ENCODE peak calls at places on chromosomes 16 and 17, in six cellular contexts. P is naive thymus-derived CD4-positive, alpha-beta T cell; G is SJSA1; V is body of pancreas; W is heart left ventricle; R is A673. M is an unnamed sample.

GRCh38 chr16:1002399-1003161 is 21.0 kb downstream of the SOX8 start:
- DNase-seq in P (no peak), G (peak; percentile 97), V (peak; percentile 25), W (no peak), R (peak; percentile 75), M (no peak)

GRCh38 chr17:40025991-40026815 is 11.0 kb downstream of the CSF3 start:
- DNase-seq in P (peak; percentile 57), G (no peak), V (no peak), W (no peak), R (no peak), M (no peak)

GRCh38 chr16:1163567-1164055 is 10.7 kb downstream of the CACNA1H start:
- DNase-seq in P (no peak), G (peak; percentile 37), V (no peak), W (no peak), R (no peak), M (peak; percentile 72)

GRCh38 chr17:74745548-74746177 is 2.8 kb upstream of the NHERF1 start:
- DNase-seq in P (no peak), G (no peak), V (no peak), W (no peak), R (no peak), M (peak; percentile 35)

GRCh38 chr17:68143425-68143824 is 104.4 kb upstream of the AMZ2 start:
- DNase-seq in P (no peak), G (no peak), V (no peak), W (no peak), R (no peak), M (no peak)

GRCh38 chr17:35913611-35914010 is 17.0 kb downstream of the RDM1 start:
- DNase-seq in P (no peak), G (no peak), V (no peak), W (no peak), R (no peak), M (no peak)

GRCh38 chr17:79987890-79988162 is 47.8 kb downstream of the TBC1D16 start:
- DNase-seq in P (no peak), G (no peak), V (no peak), W (no peak), R (no peak), M (no peak)

GRCh38 chr17:27403480-27404005 is 52.7 kb upstream of the KSR1 start:
- DNase-seq in P (no peak), G (no peak), V (no peak), W (no peak), R (no peak), M (no peak)

GRCh38 chr16:46857261-46857962 is 26.4 kb upstream of the C16orf87 start:
- DNase-seq in P (no peak), G (peak; percentile 14), V (peak; percentile 67), W (no peak), R (peak; percentile 75), M (peak; percentile 40)

GRCh38 chr16:88737298-88738166 is 31.2 kb downstream of the CTU2 start:
- DNase-seq in P (peak; percentile 74), G (peak; percentile 55), V (peak; percentile 86), W (peak; percentile 54), R (peak; percentile 77), M (peak; percentile 98)

GRCh38 chr17:29846298-29846697 is 83.7 kb downstream of the SSH2 start:
- DNase-seq in P (no peak), G (no peak), V (no peak), W (no peak), R (no peak), M (no peak)

GRCh38 chr17:56009795-56010715 is 143.2 kb upstream of the ANKFN1 start:
- DNase-seq in P (no peak), G (no peak), V (no peak), W (no peak), R (no peak), M (no peak)

GRCh38 chr16:71459510-71459909 is 2.5 kb downstream of the ZNF23 start:
- DNase-seq in P (no peak), G (no peak), V (no peak), W (no peak), R (no peak), M (no peak)

GRCh38 chr17:10177921-10178788 is 20.3 kb downstream of the GAS7 start:
- DNase-seq in P (no peak), G (peak; percentile 45), V (no peak), W (no peak), R (peak; percentile 48), M (peak; percentile 77)

GRCh38 chr17:66605561-66605960 is 229.4 kb upstream of the CACNG5 start:
- DNase-seq in P (no peak), G (no peak), V (no peak), W (no peak), R (no peak), M (no peak)

GRCh38 chr17:45428050-45428953 is 4.4 kb downstream of the ARHGAP27 start:
- DNase-seq in P (peak; percentile 77), G (peak; percentile 74), V (peak; percentile 72), W (peak; percentile 65), R (peak; percentile 80), M (peak; percentile 95)

GRCh38 chr16:28188085-28188916 is 23.5 kb downstream of the XPO6 start:
- DNase-seq in P (no peak), G (no peak), V (no peak), W (no peak), R (peak; percentile 87), M (no peak)

GRCh38 chr17:64005734-64006167 is 7.6 kb downstream of the PRR29 start:
- DNase-seq in P (no peak), G (no peak), V (peak; percentile 48), W (no peak), R (no peak), M (peak; percentile 56)

GRCh38 chr16:50389900-50390896 is 21.4 kb upstream of the BRD7 start:
- DNase-seq in P (no peak), G (no peak), V (no peak), W (no peak), R (no peak), M (no peak)

GRCh38 chr16:2848933-2849332 is 9.0 kb downstream of the PRSS22 start:
- DNase-seq in P (no peak), G (no peak), V (no peak), W (no peak), R (no peak), M (no peak)
- H3K4me3 ChIP-seq in P (no peak overlapping the region), G (no peak overlapping the region), V (no peak overlapping the region), W (no peak overlapping the region), R (no peak overlapping the region), M (no peak overlapping the region)

DNA sequence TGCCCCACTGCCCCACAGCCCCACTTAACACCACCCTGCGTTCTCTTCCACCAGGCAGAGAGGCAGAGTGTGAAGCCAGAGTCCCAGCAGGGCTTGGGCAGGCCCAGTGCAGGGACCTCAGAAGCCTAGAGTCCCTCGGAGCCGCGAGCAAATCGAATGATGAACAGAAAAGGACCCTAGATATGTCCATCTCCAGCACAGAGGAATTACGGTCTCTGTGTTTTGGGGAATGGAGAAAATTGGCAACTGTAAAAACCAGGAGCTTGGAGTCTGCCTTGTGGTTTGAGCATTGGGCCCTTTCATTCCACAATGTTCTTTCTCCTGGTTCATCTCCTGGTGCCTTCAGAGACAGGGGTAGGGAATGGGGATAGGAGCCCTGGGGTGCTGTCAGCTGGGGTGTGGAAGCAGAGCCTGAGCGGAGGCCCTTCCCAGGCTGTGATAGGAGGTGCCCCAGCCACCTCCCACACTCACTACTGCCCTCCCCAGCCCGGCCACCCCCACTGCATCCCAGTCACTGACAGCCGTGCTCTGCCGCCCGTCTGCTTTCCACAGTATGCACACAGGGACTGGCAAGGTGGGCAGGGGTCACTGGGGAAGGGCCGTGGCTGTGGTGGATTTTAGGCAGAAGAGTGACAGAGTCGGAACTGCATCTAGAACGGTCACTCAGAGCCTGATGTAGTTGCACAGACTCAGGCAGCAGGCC is 26.7 kb downstream of the TBX4 start:
- DNase-seq in P (no peak), G (no peak), V (no peak), W (no peak), R (no peak), M (peak; percentile 61)
- H3K27me3 ChIP-seq in P (no peaks in the 10 kb centered on the region), G (no peaks in the 10 kb centered on the region), V (no peaks in the 10 kb centered on the region), W (peaks cover 16% of the 10 kb centered on the region), R (no peaks in the 10 kb centered on the region), M (no peaks in the 10 kb centered on the region)

GRCh38 chr16:67200491-67200890 is 1.6 kb downstream of the ELMO3 start:
- DNase-seq in P (no peak), G (no peak), V (no peak), W (no peak), R (no peak), M (peak; percentile 54)

GRCh38 chr16:67198238-67198734 is 645 bp upstream of the ELMO3 start:
- DNase-seq in P (no peak), G (peak; percentile 30), V (peak; percentile 53), W (no peak), R (peak; percentile 76), M (peak; percentile 91)

GRCh38 chr16:67199011-67199807 is at the start of gene ELMO3:
- DNase-seq in P (no peak), G (no peak), V (peak; percentile 81), W (no peak), R (no peak), M (peak; percentile 98)

GRCh38 chr16:67201411-67202345 is 2.7 kb downstream of the ELMO3 start:
- DNase-seq in P (no peak), G (no peak), V (no peak), W (no peak), R (no peak), M (peak; percentile 50)

GRCh38 chr16:67199808-67200198 is 872 bp downstream of the ELMO3 start:
- DNase-seq in P (no peak), G (no peak), V (no peak), W (no peak), R (no peak), M (peak; percentile 97)
- H3K36me3 ChIP-seq in P (peaks cover 17% of the 10 kb centered on the region), G (peaks cover 89% of the 10 kb centered on the region), V (peaks cover 28% of the 10 kb centered on the region), W (peaks cover 16% of the 10 kb centered on the region), R (peaks cover 55% of the 10 kb centered on the region), M (peaks cover 24% of the 10 kb centered on the region)

GRCh38 chr17:73594598-73594997 is 49.6 kb downstream of the SDK2 start:
- DNase-seq in P (no peak), G (no peak), V (no peak), W (no peak), R (no peak), M (no peak)
- H3K4me3 ChIP-seq in P (no peak overlapping the region), G (no peak overlapping the region), V (no peak overlapping the region), W (no peak overlapping the region), R (no peak overlapping the region), M (no peak overlapping the region)

GRCh38 chr16:79361132-79361751 is 239.3 kb downstream of the MAF start:
- DNase-seq in P (no peak), G (no peak), V (no peak), W (no peak), R (no peak), M (no peak)
- H3K27me3 ChIP-seq in P (no peaks in the 10 kb centered on the region), G (no peaks in the 10 kb centered on the region), V (no peaks in the 10 kb centered on the region), W (no peaks in the 10 kb centered on the region), R (no peaks in the 10 kb centered on the region), M (no peaks in the 10 kb centered on the region)